ENCODE peak calls at places on chromosomes 1 and 21, in six cellular contexts. J is heart right ventricle, S is BE2C, C is cardiac fibroblast, A is K562, R is transverse colon. X is an unnamed sample.
A peak's percentile ranks its signal among the peaks of the same experiment; 100 is the strongest.

GRCh38 chr1:109188776-109189175 is 24.9 kb upstream of the SARS1 start:
- DNase-seq in J (no peak), S (no peak), C (no peak), A (no peak), R (no peak), X (no peak)

GRCh38 chr21:29849735-29850176 is 90.0 kb downstream of the GRIK1 start:
- DNase-seq in J (peak; percentile 39), S (peak; percentile 50), C (peak; percentile 78), A (peak; percentile 64), R (peak; percentile 22), X (peak; percentile 44)

GRCh38 chr1:96722161-96722908 is 751 bp downstream of the PTBP2 start:
- DNase-seq in J (peak; percentile 73), S (peak; percentile 73), C (peak; percentile 66), A (peak; percentile 63), R (peak; percentile 62), X (peak; percentile 60)

GRCh38 chr1:198716051-198716450 is 77.2 kb downstream of the PTPRC start:
- DNase-seq in J (no peak), S (no peak), C (no peak), A (no peak), R (no peak), X (no peak)

GRCh38 chr1:39576016-39576657 is 453 bp downstream of the PABPC4 start:
- DNase-seq in J (no peak), S (no peak), C (peak; percentile 9), A (peak; percentile 71), R (peak; percentile 38), X (no peak)

GRCh38 chr1:116553386-116554115 is 17.3 kb downstream of the CD58 start:
- DNase-seq in J (no peak), S (no peak), C (no peak), A (no peak), R (no peak), X (no peak)

GRCh38 chr1:200302893-200303250 is 107.0 kb downstream of the ZNF281 start:
- DNase-seq in J (no peak), S (no peak), C (peak; percentile 21), A (no peak), R (no peak), X (no peak)

GRCh38 chr1:65792671-65793358 is at the start of gene PDE4B:
- DNase-seq in J (no peak), S (peak; percentile 10), C (peak; percentile 34), A (no peak), R (peak; percentile 24), X (no peak)

GRCh38 chr1:201546093-201546492 is 7.2 kb downstream of the NAV1 start:
- DNase-seq in J (no peak), S (peak; percentile 59), C (no peak), A (no peak), R (no peak), X (no peak)

GRCh38 chr1:165067829-165068228 is 288.7 kb downstream of the LMX1A start:
- DNase-seq in J (no peak), S (no peak), C (no peak), A (no peak), R (no peak), X (no peak)

GRCh38 chr1:247905899-247906503 is 10.6 kb downstream of the OR2W3 start:
- DNase-seq in J (no peak), S (no peak), C (no peak), A (no peak), R (no peak), X (no peak)

GRCh38 chr1:38003261-38004250 is 1.8 kb downstream of the FHL3 start:
- DNase-seq in J (no peak), S (no peak), C (peak; percentile 35), A (no peak), R (no peak), X (no peak)

GRCh38 chr1:8182034-8182761 is 135.7 kb upstream of the SLC45A1 start:
- DNase-seq in J (no peak), S (no peak), C (peak; percentile 97), A (no peak), R (peak; percentile 27), X (no peak)

GRCh38 chr1:72462506-72462905 is 180.2 kb upstream of the NEGR1 start:
- DNase-seq in J (no peak), S (no peak), C (no peak), A (no peak), R (no peak), X (no peak)

GRCh38 chr1:234978397-234979291 is 150.0 kb downstream of the TOMM20 start:
- DNase-seq in J (no peak), S (peak; percentile 56), C (peak; percentile 75), A (peak; percentile 80), R (peak; percentile 79), X (no peak)

GRCh38 chr1:114164840-114165543 is 11.3 kb upstream of the SYT6 start:
- DNase-seq in J (no peak), S (no peak), C (no peak), A (no peak), R (no peak), X (no peak)

GRCh38 chr1:156298852-156299357 is at the start of gene VHLL:
- DNase-seq in J (no peak), S (no peak), C (no peak), A (no peak), R (no peak), X (no peak)

GRCh38 chr1:12541274-12542137 is 76.5 kb downstream of the DHRS3 start:
- DNase-seq in J (peak; percentile 64), S (no peak), C (peak; percentile 71), A (peak; percentile 87), R (peak; percentile 5), X (peak; percentile 64)

GRCh38 chr1:230185076-230186001 is 118.3 kb downstream of the GALNT2 start:
- DNase-seq in J (no peak), S (no peak), C (peak; percentile 28), A (no peak), R (no peak), X (no peak)

GRCh38 chr1:205144751-205145150 is 23.0 kb upstream of the RBBP5 start:
- DNase-seq in J (no peak), S (no peak), C (peak; percentile 72), A (no peak), R (no peak), X (peak; percentile 52)

GRCh38 chr1:41313661-41314131 is 47.5 kb upstream of the FOXO6 start:
- DNase-seq in J (no peak), S (peak; percentile 33), C (peak; percentile 34), A (peak; percentile 73), R (no peak), X (no peak)

GRCh38 chr1:81681570-81681969 is 119.2 kb upstream of the ADGRL2 start:
- DNase-seq in J (no peak), S (no peak), C (peak; percentile 65), A (no peak), R (no peak), X (no peak)

GRCh38 chr1:171769171-171769570 is 12.3 kb upstream of the METTL13 start:
- DNase-seq in J (no peak), S (no peak), C (no peak), A (no peak), R (no peak), X (no peak)

GRCh38 chr1:117674521-117675400 is 68.9 kb downstream of the TENT5C start:
- DNase-seq in J (no peak), S (no peak), C (peak; percentile 52), A (peak; percentile 58), R (peak; percentile 62), X (no peak)

GRCh38 chr1:234863596-234863995 is 253.6 kb upstream of the IRF2BP2 start:
- DNase-seq in J (no peak), S (no peak), C (peak; percentile 86), A (no peak), R (no peak), X (no peak)

GRCh38 chr1:153613406-153613805 is 469 bp upstream of the S100A16 start:
- DNase-seq in J (no peak), S (no peak), C (no peak), A (no peak), R (no peak), X (no peak)

DNA sequence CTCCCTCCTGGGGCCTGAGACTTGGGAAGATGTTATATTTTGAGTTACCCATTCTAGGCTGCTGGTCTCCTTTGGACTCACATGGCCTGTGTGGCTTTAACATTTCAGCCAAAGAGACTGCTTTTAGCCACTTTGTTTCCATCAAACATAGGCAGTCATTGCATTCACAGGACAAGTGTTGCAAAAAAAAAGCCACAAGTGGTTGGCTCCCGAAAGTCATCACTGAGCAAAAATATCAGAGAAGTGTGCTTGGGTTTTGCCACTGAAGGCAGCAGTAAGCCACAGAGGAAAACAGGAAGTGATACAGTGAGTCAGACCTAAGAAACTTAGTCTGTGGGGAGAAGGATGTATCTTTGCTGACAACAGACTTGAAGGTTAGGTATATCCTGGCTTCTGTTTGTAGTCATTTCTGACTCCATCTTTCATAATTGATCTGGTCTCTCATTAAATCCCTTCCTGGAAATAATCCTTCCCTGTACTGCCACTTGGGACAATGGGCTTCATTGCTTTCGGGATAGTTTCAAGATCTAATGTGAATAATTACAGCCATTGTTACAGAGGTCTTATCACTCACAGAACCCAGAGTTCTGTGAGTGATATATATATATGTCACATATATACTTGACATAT is 80.9 kb downstream of the COLGALT2 start:
- DNase-seq in J (no peak), S (no peak), C (peak; percentile 91), A (no peak), R (peak; percentile 30), X (peak; percentile 60)
- TF ChIP-seq CTCF in J (peak; percentile 15), S (no peak), C (peak; percentile 44), A (peak; percentile 46), R (no peak), X (peak; percentile 38)

DNA sequence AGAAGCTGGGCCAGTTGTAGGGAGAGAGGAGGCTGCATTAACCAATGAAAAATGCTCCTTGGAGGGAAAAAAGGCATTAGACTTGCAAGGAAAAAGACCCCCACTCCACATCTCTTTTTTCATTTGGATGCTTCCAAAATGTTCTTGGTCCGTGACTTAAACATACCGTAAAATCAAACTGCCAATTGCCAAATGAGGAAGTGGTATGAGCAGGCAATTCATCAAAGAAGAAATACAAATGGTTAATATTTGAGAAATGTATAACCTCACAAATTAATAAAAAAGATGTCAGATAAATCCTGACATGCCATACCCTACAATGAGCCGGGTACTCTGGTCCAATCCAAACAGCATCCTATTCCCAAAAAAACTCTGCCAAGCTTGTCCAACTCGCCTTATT is 30.6 kb downstream of the KANK4 start:
- DNase-seq in J (no peak), S (no peak), C (no peak), A (no peak), R (no peak), X (no peak)
- H3K4me3 ChIP-seq in J (no peak overlapping the region), S (no peak overlapping the region), C (no peak overlapping the region), A (no peak overlapping the region), R (no peak overlapping the region), X (no peak overlapping the region)

GRCh38 chr1:223628233-223628632 is 37.3 kb downstream of the CAPN8 start:
- DNase-seq in J (no peak), S (peak; percentile 72), C (peak; percentile 31), A (peak; percentile 91), R (peak; percentile 48), X (no peak)
- TF ChIP-seq CTCF in J (peak; percentile 58), S (peak; percentile 84), C (peak; percentile 55), A (peak; percentile 98), R (peak; percentile 44), X (peak; percentile 53)

GRCh38 chr1:231414260-231415016 is 7.6 kb downstream of the EGLN1 start:
- DNase-seq in J (no peak), S (no peak), C (no peak), A (no peak), R (no peak), X (no peak)

GRCh38 chr1:231415018-231415583 is 7.0 kb downstream of the EGLN1 start:
- DNase-seq in J (no peak), S (no peak), C (no peak), A (no peak), R (no peak), X (no peak)

GRCh38 chr1:231416896-231417295 is 5.2 kb downstream of the EGLN1 start:
- DNase-seq in J (no peak), S (no peak), C (no peak), A (no peak), R (no peak), X (no peak)

GRCh38 chr1:231410041-231410591 is 12.0 kb downstream of the EGLN1 start:
- DNase-seq in J (no peak), S (no peak), C (peak; percentile 64), A (no peak), R (no peak), X (no peak)

GRCh38 chr1:231413749-231414082 is 8.4 kb downstream of the EGLN1 start:
- DNase-seq in J (no peak), S (no peak), C (no peak), A (no peak), R (no peak), X (no peak)
- H3K4me3 ChIP-seq in J (peak overlapping the region; percentile 27), S (no peak overlapping the region), C (no peak overlapping the region), A (no peak overlapping the region), R (no peak overlapping the region), X (no peak overlapping the region)

X was measured in astrocyte of the cerebellum.